ENCODE peak calls at places on chromosomes 1 and 21, in six cellular contexts. G, C, U, T, K and O are unnamed samples.

GRCh38 chr1:154418062-154418897 is 13.1 kb downstream of the IL6R start:
- DNase-seq in T (no peak), C (no peak), G (no peak), K (no peak), U (no peak), O (no peak)

GRCh38 chr1:203028067-203028783 is 1.9 kb downstream of the PPFIA4 start:
- DNase-seq in T (no peak), K (no peak), G (peak), C (no peak), U (peak), O (no peak)

GRCh38 chr1:175154595-175155472 is 37.7 kb downstream of the KIAA0040 start:
- DNase-seq in T (peak), G (peak), U (peak), K (peak), C (peak), O (no peak)

GRCh38 chr1:20366766-20367602 is 76.3 kb downstream of the VWA5B1 start:
- DNase-seq in C (peak), T (peak), K (peak), G (no peak), U (peak), O (peak)

GRCh38 chr1:12426030-12426429 is 192.0 kb downstream of the DHRS3 start:
- DNase-seq in U (no peak), C (peak), G (no peak), K (no peak), T (no peak), O (no peak)

GRCh38 chr1:41807390-41807789 is 111.3 kb downstream of the HIVEP3 start:
- DNase-seq in C (no peak), G (no peak), U (no peak), T (no peak), K (no peak), O (no peak)

GRCh38 chr1:44025816-44026215 is 5.4 kb downstream of the SLC6A9 start:
- DNase-seq in G (no peak), U (no peak), C (no peak), K (peak), T (no peak), O (no peak)

GRCh38 chr21:38830667-38831525 is 25.2 kb downstream of the ETS2 start:
- DNase-seq in U (peak), K (peak), G (no peak), C (no peak), T (no peak), O (no peak)

GRCh38 chr1:185850366-185850765 is 116.2 kb downstream of the HMCN1 start:
- DNase-seq in C (peak), K (no peak), U (no peak), T (no peak), G (no peak), O (no peak)

GRCh38 chr1:205505076-205505729 is 734 bp downstream of the CDK18 start:
- DNase-seq in T (no peak), C (no peak), G (no peak), U (no peak), K (no peak), O (no peak)

GRCh38 chr1:235919127-235919796 is 52.6 kb upstream of the LYST start:
- DNase-seq in T (no peak), K (no peak), C (peak), G (no peak), U (no peak), O (no peak)

GRCh38 chr1:2269193-2269921 is 41.2 kb downstream of the SKI start:
- DNase-seq in C (no peak), U (no peak), G (no peak), T (no peak), K (no peak), O (no peak)

GRCh38 chr1:203342192-203342940 is 8.6 kb downstream of the FMOD start:
- DNase-seq in C (peak), U (peak), K (peak), G (peak), T (peak), O (peak)

GRCh38 chr1:32361674-32362473 is 411 bp downstream of the FAM229A start:
- DNase-seq in C (peak), T (peak), G (no peak), K (no peak), U (peak), O (no peak)

GRCh38 chr21:28754127-28754611 is 238.5 kb downstream of the LTN1 start:
- DNase-seq in G (peak), C (peak), T (no peak), U (no peak), K (no peak), O (no peak)

GRCh38 chr1:164637461-164638375 is 78.7 kb downstream of the PBX1 start:
- DNase-seq in U (no peak), T (no peak), C (peak), K (no peak), G (peak), O (no peak)

GRCh38 chr21:36710729-36711048 is 11.8 kb downstream of the SIM2 start:
- DNase-seq in T (peak), K (no peak), G (no peak), C (no peak), U (no peak), O (no peak)

GRCh38 chr1:2352341-2353214 is 38.8 kb downstream of the MORN1 start:
- DNase-seq in K (no peak), C (no peak), T (no peak), U (no peak), G (no peak), O (no peak)

GRCh38 chr1:4010284-4010683 is 110.2 kb upstream of the C1orf174 start:
- DNase-seq in K (no peak), U (no peak), G (no peak), C (no peak), T (no peak), O (no peak)

GRCh38 chr1:14681182-14681581 is 82.7 kb downstream of the KAZN start:
- DNase-seq in K (no peak), G (no peak), U (no peak), C (no peak), T (no peak), O (no peak)